ENCODE peak calls at places on chromosomes 6 and 20, in eight cellular contexts. K is hippocampal formation; Z is DND-41; X is fibroblast of the aortic adventitia; V is stimulated activated CD4-positive, alpha-beta T cell treated with anti-CD3 and anti-CD28 coated beads, Interleukin-1b, Interleukin-23, amount 100 ng/mL, for 24 hours; S is AG09319; I is NCI-H1436; Y is astrocyte of the spinal cord. E is an unnamed sample.

GRCh38 chr20:5171790-5172164 is 45.0 kb downstream of the CDS2 start:
- DNase-seq in K (no peak), Z (no peak), X (no peak), V (no peak), S (no peak), I (no peak), Y (no peak), E (no peak)

GRCh38 chr6:57256541-57256940 is 34.4 kb upstream of the RAB23 start:
- DNase-seq in K (no peak), Z (no peak), X (peak), V (no peak), S (no peak), I (no peak), Y (peak), E (no peak)

GRCh38 chr6:115873901-115874300 is 186.8 kb downstream of the FRK start:
- DNase-seq in K (no peak), Z (no peak), X (no peak), V (no peak), S (no peak), I (no peak), Y (no peak), E (no peak)

GRCh38 chr6:117389227-117390057 is 36.3 kb downstream of the ROS1 start:
- DNase-seq in K (no peak), Z (no peak), X (no peak), V (no peak), S (no peak), I (no peak), Y (no peak), E (no peak)

GRCh38 chr6:137417411-137417810 is 76.8 kb downstream of the OLIG3 start:
- DNase-seq in K (no peak), Z (no peak), X (peak), V (no peak), S (no peak), I (no peak), Y (no peak), E (no peak)

GRCh38 chr20:31572042-31572700 is 32.9 kb upstream of the ID1 start:
- DNase-seq in K (no peak), Z (no peak), X (no peak), V (no peak), S (no peak), I (no peak), Y (no peak), E (no peak)

GRCh38 chr6:110613356-110613755 is 136.9 kb upstream of the SLC22A16 start:
- DNase-seq in K (no peak), Z (no peak), X (no peak), V (no peak), S (no peak), I (no peak), Y (no peak), E (no peak)

GRCh38 chr20:51494241-51495110 is 48.0 kb downstream of the NFATC2 start:
- DNase-seq in K (no peak), Z (no peak), X (no peak), V (no peak), S (no peak), I (no peak), Y (no peak), E (no peak)

GRCh38 chr6:74519172-74519571 is 686.7 kb downstream of the COL12A1 start:
- DNase-seq in K (no peak), Z (no peak), X (peak), V (no peak), S (no peak), I (no peak), Y (peak), E (no peak)

GRCh38 chr6:115190534-115190933 is 847.7 kb upstream of the HS3ST5 start:
- DNase-seq in K (no peak), Z (no peak), X (no peak), V (no peak), S (no peak), I (no peak), Y (no peak), E (no peak)

GRCh38 chr6:158414900-158415299 is 102.6 kb downstream of the TULP4 start:
- DNase-seq in K (no peak), Z (no peak), X (peak), V (no peak), S (no peak), I (no peak), Y (peak), E (no peak)

GRCh38 chr6:150418825-150419594 is 50.2 kb downstream of the IYD start:
- DNase-seq in K (peak), Z (no peak), X (peak), V (peak), S (no peak), I (peak), Y (peak), E (peak)

GRCh38 chr20:45247860-45248259 is 6.5 kb downstream of the SLPI start:
- DNase-seq in K (no peak), Z (no peak), X (no peak), V (no peak), S (no peak), I (no peak), Y (no peak), E (no peak)

GRCh38 chr6:19851273-19852089 is 14.3 kb downstream of the ID4 start:
- DNase-seq in K (peak), Z (no peak), X (peak), V (no peak), S (peak), I (peak), Y (peak), E (no peak)

GRCh38 chr6:119979862-119980261 is 630.3 kb upstream of the MAN1A1 start:
- DNase-seq in K (no peak), Z (no peak), X (peak), V (no peak), S (no peak), I (no peak), Y (peak), E (no peak)

GRCh38 chr20:56418385-56418861 is 6.4 kb downstream of the CASS4 start:
- DNase-seq in K (no peak), Z (no peak), X (no peak), V (no peak), S (no peak), I (no peak), Y (no peak), E (no peak)

GRCh38 chr6:48541669-48542068 is 430.7 kb upstream of the PTCHD4 start:
- DNase-seq in K (no peak), Z (no peak), X (no peak), V (no peak), S (no peak), I (no peak), Y (no peak), E (no peak)

GRCh38 chr6:11381801-11382513 is 149.5 kb upstream of the NEDD9 start:
- DNase-seq in K (no peak), Z (peak), X (no peak), V (peak), S (no peak), I (no peak), Y (no peak), E (peak)